ENCODE peak calls at places on chromosomes 6 and 20, in ten cellular contexts. M is upper lobe of left lung; F is fibroblast of pulmonary artery; I is heart right ventricle; W is IMR-90; U is fibroblast of the aortic adventitia; V is CD8-positive, alpha-beta T cell; X is cardiac fibroblast; Q is bronchial epithelial cell; G is epithelial cell of esophagus. R is an unnamed sample.

GRCh38 chr6:139853302-139853992 is 479.0 kb upstream of the CITED2 start:
- DNase-seq in W (peak), F (no peak), I (no peak), G (no peak), Q (no peak), X (peak), V (no peak), U (peak), M (no peak), R (peak)

GRCh38 chr20:11651138-11651537 is 266.6 kb upstream of the BTBD3 start:
- DNase-seq in X (no peak), V (no peak), Q (no peak), F (no peak), U (no peak), M (no peak), G (no peak), W (no peak), I (no peak), R (no peak)

GRCh38 chr6:155253337-155253736 is 10.5 kb upstream of the CLDN20 start:
- DNase-seq in I (no peak), M (peak), Q (no peak), W (no peak), X (no peak), G (no peak), U (no peak), V (no peak), F (no peak), R (peak)

GRCh38 chr20:32537657-32538525 is 47.2 kb downstream of the NOL4L start:
- DNase-seq in F (no peak), Q (no peak), U (no peak), M (no peak), I (no peak), X (no peak), V (no peak), W (no peak), G (no peak), R (no peak)

GRCh38 chr20:56417911-56418310 is 5.9 kb downstream of the CASS4 start:
- DNase-seq in M (no peak), V (no peak), G (peak), Q (peak), U (no peak), X (peak), F (no peak), I (no peak), W (peak), R (no peak)

GRCh38 chr6:50925981-50926380 is 107.3 kb downstream of the TFAP2B start:
- DNase-seq in Q (no peak), I (no peak), W (no peak), M (no peak), V (no peak), X (no peak), F (no peak), U (peak), G (no peak), R (no peak)

GRCh38 chr20:57756213-57756612 is 46.4 kb upstream of the PMEPA1 start:
- DNase-seq in F (no peak), U (no peak), Q (no peak), X (no peak), M (no peak), W (no peak), V (no peak), G (no peak), I (no peak), R (no peak)

GRCh38 chr20:39829713-39830112 is 859.3 kb downstream of the MAFB start:
- DNase-seq in G (no peak), U (no peak), M (no peak), I (no peak), Q (no peak), V (no peak), X (no peak), W (no peak), F (no peak), R (no peak)

GRCh38 chr20:49690899-49691620 is 22.6 kb downstream of the B4GALT5 start:
- DNase-seq in X (peak), F (peak), M (peak), I (no peak), V (no peak), G (peak), Q (peak), U (peak), W (peak), R (peak)

GRCh38 chr6:46437671-46438221 is 53.5 kb downstream of the RCAN2 start:
- DNase-seq in V (no peak), U (peak), Q (no peak), G (no peak), I (peak), F (no peak), X (peak), W (peak), M (no peak), R (peak)

GRCh38 chr6:109172096-109172495 is 76.8 kb downstream of the CEP57L1 start:
- DNase-seq in X (no peak), G (no peak), F (no peak), M (no peak), I (no peak), Q (no peak), W (no peak), U (no peak), V (no peak), R (no peak)

GRCh38 chr6:149264629-149265028 is 52.9 kb upstream of the TAB2 start:
- DNase-seq in Q (no peak), V (peak), X (no peak), M (no peak), F (no peak), I (no peak), G (no peak), W (no peak), U (no peak), R (no peak)

GRCh38 chr20:38299963-38300362 is 4.0 kb upstream of the BPI start:
- DNase-seq in W (no peak), M (peak), F (no peak), X (no peak), U (no peak), V (no peak), G (peak), I (no peak), Q (peak), R (no peak)

GRCh38 chr6:160520043-160520904 is 143.8 kb downstream of the LPA start:
- DNase-seq in G (peak), U (peak), Q (no peak), M (peak), W (peak), F (peak), X (peak), I (peak), V (peak), R (peak)

GRCh38 chr6:33621396-33622388 is 570 bp downstream of the ITPR3 start:
- DNase-seq in G (peak), M (peak), F (no peak), W (no peak), V (no peak), Q (peak), X (peak), I (peak), U (peak), R (no peak)

GRCh38 chr20:4187147-4187546 is 171.8 kb upstream of the RNF24 start:
- DNase-seq in F (no peak), M (no peak), X (no peak), I (no peak), U (no peak), W (no peak), G (no peak), V (no peak), Q (no peak), R (no peak)

GRCh38 chr6:170424634-170425126 is 118.1 kb downstream of the FAM120B start:
- DNase-seq in Q (no peak), V (no peak), M (no peak), W (no peak), F (no peak), X (no peak), G (no peak), U (no peak), I (no peak), R (no peak)

GRCh38 chr6:164897523-164898094 is 411.8 kb downstream of the C6orf118 start:
- DNase-seq in G (no peak), Q (no peak), M (no peak), I (no peak), U (no peak), F (no peak), W (no peak), V (no peak), X (no peak), R (no peak)

GRCh38 chr6:49479308-49480004 is 16.3 kb downstream of the CENPQ start:
- DNase-seq in F (no peak), Q (no peak), W (no peak), G (no peak), U (no peak), M (no peak), V (no peak), X (no peak), I (no peak), R (peak)

GRCh38 chr20:7362601-7363000 is 577.7 kb downstream of the HAO1 start:
- DNase-seq in W (no peak), F (no peak), U (no peak), Q (no peak), I (no peak), M (no peak), X (peak), G (no peak), V (no peak), R (no peak)

GRCh38 chr20:36548006-36548315 is 6.6 kb downstream of the MYL9 start:
- DNase-seq in I (no peak), V (no peak), G (no peak), M (no peak), X (no peak), Q (no peak), W (no peak), F (no peak), U (no peak), R (no peak)

GRCh38 chr6:10256113-10256690 is 158.7 kb downstream of the TFAP2A start:
- DNase-seq in I (no peak), Q (no peak), F (no peak), X (peak), V (no peak), W (no peak), M (no peak), G (no peak), U (peak), R (no peak)

GRCh38 chr20:44733341-44734069 is 12.2 kb upstream of the KCNK15 start:
- DNase-seq in Q (peak), W (peak), M (peak), X (peak), U (peak), V (peak), G (peak), F (peak), I (peak), R (peak)

GRCh38 chr20:22585786-22586493 is 1.6 kb upstream of the FOXA2 start:
- DNase-seq in G (no peak), M (no peak), F (no peak), V (no peak), X (no peak), Q (no peak), I (no peak), U (no peak), W (no peak), R (no peak)

GRCh38 chr6:125300992-125301434 is 754 bp downstream of the HDDC2 start:
- DNase-seq in I (no peak), G (peak), X (peak), Q (peak), V (no peak), U (peak), F (peak), M (no peak), W (peak), R (peak)
- TF ChIP-seq CTCF in I (no peak), G (no peak), X (no peak), Q (no peak), V (no peak), U (no peak), F (no peak), M (no peak), W (no peak), R (no peak)

DNA sequence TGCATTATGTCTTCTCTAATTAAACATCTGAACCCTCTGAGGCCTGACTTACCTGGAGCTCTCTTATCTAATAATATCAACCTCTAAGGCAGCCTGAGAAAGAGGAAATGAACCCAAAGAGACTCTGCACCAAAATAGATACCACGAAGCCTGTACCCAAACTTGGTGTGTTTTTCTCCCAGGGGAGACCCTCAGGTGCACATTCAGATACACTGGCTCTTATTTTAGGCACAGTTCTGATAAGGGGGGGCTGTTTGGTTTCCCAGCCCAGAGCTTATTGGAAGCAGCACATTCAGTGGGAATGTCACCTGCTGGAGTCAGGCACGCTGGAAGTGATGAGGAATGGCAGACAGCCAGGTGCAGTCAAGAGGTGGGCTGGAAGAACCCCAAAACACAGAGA is 9.8 kb upstream of the CCR6 start:
- DNase-seq in V (no peak), F (no peak), W (no peak), U (no peak), Q (no peak), G (no peak), M (no peak), I (no peak), X (no peak), R (no peak)
- H3K4me3 ChIP-seq in V (no peak), F (no peak), W (no peak), U (no peak), Q (no peak), G (no peak), M (no peak), I (no peak), X (no peak), R (no peak)

GRCh38 chr6:53279301-53279700 is 69.4 kb downstream of the ELOVL5 start:
- DNase-seq in U (no peak), F (no peak), W (no peak), I (no peak), G (no peak), M (no peak), Q (no peak), X (no peak), V (no peak), R (no peak)

GRCh38 chr6:53269827-53270226 is 78.9 kb downstream of the ELOVL5 start:
- DNase-seq in V (no peak), U (no peak), I (no peak), Q (no peak), M (no peak), W (no peak), F (no peak), X (no peak), G (no peak), R (no peak)

GRCh38 chr6:53268858-53269608 is 79.7 kb downstream of the ELOVL5 start:
- DNase-seq in V (no peak), X (no peak), Q (no peak), M (no peak), F (no peak), I (no peak), G (no peak), U (no peak), W (no peak), R (no peak)

GRCh38 chr6:53273356-53273755 is 75.4 kb downstream of the ELOVL5 start:
- DNase-seq in F (no peak), W (no peak), G (no peak), Q (no peak), X (no peak), I (no peak), M (no peak), U (no peak), V (no peak), R (no peak)
- TF ChIP-seq CTCF in F (peak), W (no peak), G (no peak), Q (no peak), X (peak), I (no peak), M (no peak), U (no peak), V (no peak), R (peak)

DNA sequence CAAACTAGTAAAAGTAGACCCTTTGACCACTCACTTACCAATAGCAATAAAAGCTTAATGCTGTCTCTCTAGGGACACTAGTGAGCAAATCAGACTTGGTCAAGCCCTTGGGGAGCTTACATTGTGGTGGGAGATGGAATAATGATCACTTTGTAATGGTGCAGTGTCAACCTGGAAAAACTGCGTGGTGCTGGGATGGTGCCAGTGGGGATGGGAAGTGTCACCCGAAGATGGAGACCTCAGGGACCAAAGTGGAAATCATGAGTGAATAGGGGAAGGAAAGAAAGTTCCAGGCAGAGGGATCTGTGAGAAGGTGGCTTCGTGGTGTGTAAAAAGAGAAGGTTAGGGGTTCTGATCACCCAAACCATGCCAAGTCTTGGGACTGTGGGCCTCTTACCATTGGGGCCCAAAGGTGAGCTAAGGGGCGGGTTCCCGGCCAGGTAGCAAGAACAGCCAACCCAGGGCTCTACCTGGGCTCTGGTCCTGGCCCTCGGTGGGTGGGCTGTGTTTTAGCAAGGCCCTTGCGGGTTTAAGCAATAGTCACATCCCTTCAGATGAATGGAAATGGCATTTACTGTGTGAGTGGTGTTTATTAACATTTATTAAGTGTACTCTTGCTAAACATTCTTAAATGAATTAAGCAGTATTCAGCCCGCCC is 15.5 kb downstream of the DYNLRB1 start:
- DNase-seq in V (no peak), M (no peak), W (no peak), G (no peak), X (no peak), F (no peak), Q (no peak), U (no peak), I (no peak), R (no peak)
- H3K4me3 ChIP-seq in V (no peak), M (no peak), W (no peak), G (no peak), X (no peak), F (no peak), Q (no peak), U (no peak), I (no peak), R (no peak)

GRCh38 chr6:17446713-17447112 is 53.3 kb downstream of the CAP2 start:
- DNase-seq in F (no peak), I (no peak), G (no peak), W (no peak), V (no peak), U (no peak), X (no peak), Q (no peak), M (no peak), R (no peak)
- TF ChIP-seq CTCF in F (no peak), I (no peak), G (no peak), W (no peak), V (no peak), U (no peak), X (no peak), Q (no peak), M (no peak), R (no peak)

GRCh38 chr6:13767121-13767794 is 47.1 kb downstream of the MCUR1 start:
- DNase-seq in F (peak), V (peak), U (peak), W (peak), M (peak), G (no peak), X (peak), I (peak), Q (no peak), R (peak)
- H3K4me3 ChIP-seq in F (peak), V (peak), U (peak), W (peak), M (peak), G (no peak), X (peak), I (peak), Q (no peak), R (peak)

R was measured in fibroblast of villous mesenchyme.